ENCODE peak calls at places on chromosome 4, in six cellular contexts. J, E, B, D, A and O are unnamed samples. For H3K9me3, the result is how much of the 10 kb centered on the place peaks cover.

GRCh38 chr4:1508161-1509160 is 102.2 kb upstream of the NKX1-1 start:
- DNase-seq in J (no peak), E (no peak), B (no peak), D (no peak), A (no peak), O (peak)

GRCh38 chr4:186023975-186024374 is 45.0 kb upstream of the TLR3 start:
- DNase-seq in J (no peak), E (no peak), B (no peak), D (no peak), A (no peak), O (no peak)

GRCh38 chr4:108619372-108620100 is 840 bp upstream of the RPL34 start:
- DNase-seq in J (no peak), E (no peak), B (no peak), D (no peak), A (peak), O (peak)

GRCh38 chr4:127410644-127411043 is 222.1 kb upstream of the INTU start:
- DNase-seq in J (no peak), E (no peak), B (no peak), D (no peak), A (no peak), O (no peak)

GRCh38 chr4:110869862-110870577 is 247.1 kb upstream of the PITX2 start:
- DNase-seq in J (peak), E (no peak), B (no peak), D (no peak), A (no peak), O (no peak)

GRCh38 chr4:28287837-28288236 is 1427.2 kb downstream of the STIM2 start:
- DNase-seq in J (peak), E (no peak), B (peak), D (peak), A (no peak), O (no peak)

GRCh38 chr4:144174401-144175067 is 34.0 kb upstream of the GYPA start:
- DNase-seq in J (peak), E (no peak), B (peak), D (peak), A (peak), O (no peak)

GRCh38 chr4:92606227-92606626 is 302.5 kb downstream of the GRID2 start:
- DNase-seq in J (no peak), E (no peak), B (no peak), D (no peak), A (no peak), O (no peak)

GRCh38 chr4:76782837-76783236 is 115.1 kb downstream of the SOWAHB start:
- DNase-seq in J (peak), E (no peak), B (peak), D (no peak), A (no peak), O (no peak)

GRCh38 chr4:7218686-7219085 is 26.3 kb downstream of the SORCS2 start:
- DNase-seq in J (no peak), E (no peak), B (no peak), D (no peak), A (no peak), O (no peak)

GRCh38 chr4:164293181-164293580 is 460.8 kb upstream of the SMIM31 start:
- DNase-seq in J (no peak), E (no peak), B (peak), D (no peak), A (no peak), O (no peak)

GRCh38 chr4:41135761-41136160 is 78.6 kb downstream of the APBB2 start:
- DNase-seq in J (no peak), E (no peak), B (no peak), D (no peak), A (no peak), O (no peak)

GRCh38 chr4:17448689-17449088 is 63.2 kb downstream of the QDPR start:
- DNase-seq in J (peak), E (no peak), B (peak), D (no peak), A (no peak), O (no peak)

GRCh38 chr4:38242822-38243384 is 282.7 kb downstream of the PTTG2 start:
- DNase-seq in J (no peak), E (peak), B (no peak), D (no peak), A (no peak), O (no peak)

GRCh38 chr4:143399113-143399949 is 62.7 kb downstream of the GAB1 start:
- DNase-seq in J (peak), E (no peak), B (peak), D (peak), A (peak), O (no peak)

GRCh38 chr4:184980261-184980660 is 38.0 kb upstream of the HELT start:
- DNase-seq in J (no peak), E (no peak), B (peak), D (no peak), A (no peak), O (no peak)

GRCh38 chr4:6953751-6954380 is 44.2 kb downstream of the TBC1D14 start:
- DNase-seq in J (peak), E (no peak), B (no peak), D (peak), A (peak), O (no peak)

GRCh38 chr4:66681962-66682361 is 863.3 kb downstream of the CENPC start:
- DNase-seq in J (peak), E (no peak), B (no peak), D (no peak), A (no peak), O (no peak)

GRCh38 chr4:173014836-173015235 is 153.8 kb upstream of the GALNT7 start:
- DNase-seq in J (no peak), E (no peak), B (no peak), D (no peak), A (no peak), O (no peak)

GRCh38 chr4:172997217-172997609 is 171.4 kb upstream of the GALNT7 start:
- DNase-seq in J (no peak), E (no peak), B (no peak), D (no peak), A (no peak), O (no peak)

GRCh38 chr4:70559216-70559830 is 32.7 kb upstream of the AMBN start:
- DNase-seq in J (peak), E (no peak), B (peak), D (peak), A (peak), O (peak)

GRCh38 chr4:89992744-89993143 is 98.1 kb downstream of the MMRN1 start:
- DNase-seq in J (no peak), E (no peak), B (no peak), D (no peak), A (no peak), O (no peak)

GRCh38 chr4:100913685-100914084 is 395.9 kb upstream of the EMCN start:
- DNase-seq in J (no peak), E (no peak), B (no peak), D (no peak), A (no peak), O (no peak)

GRCh38 chr4:88078592-88078991 is 71.2 kb downstream of the PKD2 start:
- DNase-seq in J (no peak), E (no peak), B (no peak), D (no peak), A (no peak), O (no peak)

GRCh38 chr4:4325321-4325720 is 35.3 kb downstream of the ZBTB49 start:
- DNase-seq in J (no peak), E (no peak), B (no peak), D (peak), A (no peak), O (no peak)

GRCh38 chr4:101191302-101192098 is 155.8 kb downstream of the PPP3CA start:
- DNase-seq in J (peak), E (no peak), B (no peak), D (peak), A (no peak), O (peak)

GRCh38 chr4:105158837-105159236 is 12.2 kb downstream of the TET2 start:
- DNase-seq in J (peak), E (no peak), B (no peak), D (peak), A (no peak), O (no peak)

GRCh38 chr4:16264798-16265197 is 38.5 kb upstream of the TAPT1 start:
- DNase-seq in J (peak), E (no peak), B (peak), D (peak), A (peak), O (no peak)

GRCh38 chr4:15654556-15655222 is 468 bp downstream of the FBXL5 start:
- DNase-seq in J (peak), E (no peak), B (peak), D (peak), A (peak), O (peak)

GRCh38 chr4:114654607-114655006 is 56.0 kb downstream of the UGT8 start:
- DNase-seq in J (no peak), E (no peak), B (no peak), D (peak), A (no peak), O (no peak)

GRCh38 chr4:24007740-24008348 is 118.0 kb upstream of the PPARGC1A start:
- DNase-seq in J (no peak), E (no peak), B (no peak), D (peak), A (no peak), O (no peak)
- H3K9me3 ChIP-seq in J (under half), E (under half), B (under half), D (under half), A (under half), O (under half)

DNA sequence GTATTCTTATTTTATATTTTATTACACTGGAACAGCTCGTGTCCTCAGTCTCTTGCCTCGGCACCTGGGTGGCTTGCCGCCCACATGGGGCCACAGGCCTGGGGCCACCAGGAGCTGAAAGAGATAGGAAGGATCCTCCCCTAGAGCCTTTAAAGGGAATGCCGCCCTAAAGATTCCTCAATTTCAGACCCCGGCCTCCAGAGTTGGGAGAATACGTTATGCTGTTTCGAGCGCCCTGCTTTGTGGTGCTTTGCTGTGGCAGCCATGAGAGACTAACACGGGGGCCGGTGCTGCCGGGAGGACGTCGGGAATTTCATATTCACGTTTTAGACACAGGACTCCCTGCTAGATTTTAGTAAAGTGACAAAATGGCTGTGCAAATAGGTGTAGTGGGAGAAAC is 33.2 kb downstream of the ACOX3 start:
- DNase-seq in J (no peak), E (no peak), B (no peak), D (no peak), A (no peak), O (no peak)
- TF ChIP-seq CTCF in J (no peak), E (no peak), B (no peak), D (no peak), A (no peak), O (no peak)

GRCh38 chr4:18844726-18845125 is 823.2 kb upstream of the LCORL start:
- DNase-seq in J (peak), E (no peak), B (peak), D (no peak), A (no peak), O (no peak)
- H3K9me3 ChIP-seq in J (under half), E (under half), B (under half), D (under half), A (under half), O (under half)

DNA sequence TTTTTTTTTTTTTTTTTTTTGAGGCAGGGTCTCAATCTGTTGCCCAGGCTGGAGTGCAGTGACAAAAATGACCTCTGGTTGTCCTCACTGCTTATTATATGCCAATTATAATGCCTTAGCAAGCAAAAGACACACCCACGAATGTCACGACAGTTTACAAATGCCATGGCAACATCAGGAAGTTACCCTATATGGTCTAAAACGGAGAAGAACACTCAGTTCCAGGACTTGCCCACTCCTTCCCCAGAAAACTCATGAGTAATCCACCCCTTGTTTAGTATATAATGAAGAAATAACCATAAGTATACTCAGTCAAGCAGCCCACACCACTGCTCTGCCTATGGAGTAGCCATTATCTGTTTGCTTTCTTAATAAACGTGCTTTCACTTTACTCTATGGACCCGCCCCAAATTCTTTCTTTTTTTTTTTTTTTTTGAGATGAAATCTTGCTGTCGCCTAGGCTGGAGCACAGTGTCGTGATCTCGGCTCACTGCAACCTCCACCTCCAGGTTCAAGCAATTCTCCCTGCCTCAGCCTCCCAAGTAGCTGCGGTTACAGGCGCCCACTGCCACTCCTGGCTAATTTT is 106.2 kb downstream of the SMIM20 start:
- DNase-seq in J (peak), E (no peak), B (peak), D (peak), A (no peak), O (no peak)
- TF ChIP-seq CTCF in J (no peak), E (no peak), B (no peak), D (no peak), A (no peak), O (no peak)